ENCODE peak calls at places on chromosomes 11 and 22, in ten cellular contexts. G, O, V, J, C, Q, F, A, B and X are unnamed samples.
A peak's percentile ranks its signal among the peaks of the same experiment; 100 is the strongest.

GRCh38 chr22:44012172-44012571 is 11.9 kb upstream of the PARVB start:
- DNase-seq in G (no peak), O (no peak), V (no peak), J (no peak), C (no peak), Q (peak; percentile 61), F (no peak), A (no peak), B (no peak), X (no peak)

GRCh38 chr11:95132956-95133355 is 43.3 kb downstream of the ENDOD1 start:
- DNase-seq in G (no peak), O (no peak), V (no peak), J (no peak), C (no peak), Q (peak; percentile 69), F (no peak), A (no peak), B (no peak), X (no peak)

GRCh38 chr11:47177229-47177845 is 658 bp upstream of the ARFGAP2 start:
- DNase-seq in G (peak; percentile 54), O (peak; percentile 80), V (no peak), J (peak; percentile 74), C (peak; percentile 80), Q (peak; percentile 82), F (no peak), A (peak; percentile 90), B (peak; percentile 73), X (peak; percentile 89)

GRCh38 chr11:116033931-116034553 is 529.8 kb upstream of the CADM1 start:
- DNase-seq in G (no peak), O (peak; percentile 1), V (no peak), J (no peak), C (no peak), Q (no peak), F (no peak), A (no peak), B (no peak), X (peak; percentile 4)

GRCh38 chr11:120339394-120339890 is 3.2 kb downstream of the ARHGEF12 start:
- DNase-seq in G (peak; percentile 41), O (peak; percentile 51), V (no peak), J (peak; percentile 43), C (peak; percentile 54), Q (peak; percentile 44), F (no peak), A (peak; percentile 64), B (peak; percentile 43), X (no peak)

GRCh38 chr11:64444838-64445441 is 86.0 kb downstream of the RPS6KA4 start:
- DNase-seq in G (no peak), O (peak; percentile 38), V (no peak), J (peak; percentile 17), C (peak; percentile 51), Q (peak; percentile 47), F (no peak), A (peak; percentile 35), B (peak; percentile 11), X (no peak)

GRCh38 chr22:39173050-39173706 is 20.7 kb upstream of the CBX7 start:
- DNase-seq in G (no peak), O (no peak), V (no peak), J (no peak), C (no peak), Q (no peak), F (no peak), A (no peak), B (no peak), X (no peak)

GRCh38 chr11:83726316-83726715 is 440.1 kb upstream of the CCDC90B start:
- DNase-seq in G (no peak), O (no peak), V (no peak), J (no peak), C (no peak), Q (no peak), F (no peak), A (no peak), B (no peak), X (no peak)

GRCh38 chr22:42914511-42915076 is 57.5 kb upstream of the ARFGAP3 start:
- DNase-seq in G (no peak), O (no peak), V (no peak), J (no peak), C (no peak), Q (no peak), F (no peak), A (no peak), B (no peak), X (no peak)

GRCh38 chr22:42909363-42910058 is 52.4 kb upstream of the ARFGAP3 start:
- DNase-seq in G (no peak), O (no peak), V (no peak), J (no peak), C (no peak), Q (no peak), F (no peak), A (no peak), B (no peak), X (no peak)

GRCh38 chr22:42910221-42910942 is 53.3 kb upstream of the ARFGAP3 start:
- DNase-seq in G (no peak), O (no peak), V (no peak), J (no peak), C (no peak), Q (no peak), F (no peak), A (no peak), B (no peak), X (no peak)

GRCh38 chr22:42913874-42914510 is 56.9 kb upstream of the ARFGAP3 start:
- DNase-seq in G (no peak), O (no peak), V (no peak), J (no peak), C (no peak), Q (no peak), F (no peak), A (no peak), B (no peak), X (no peak)

GRCh38 chr22:42912049-42912448 is 55.0 kb upstream of the ARFGAP3 start:
- DNase-seq in G (no peak), O (no peak), V (no peak), J (no peak), C (peak; percentile 38), Q (no peak), F (no peak), A (no peak), B (no peak), X (no peak)
- TF ChIP-seq CTCF in G (no peak), O (no peak), V (no peak), J (no peak), C (no peak), Q (no peak), F (no peak), A (no peak), B (no peak), X (no peak)

GRCh38 chr22:31619611-31620300 is 42.3 kb downstream of the PISD start:
- DNase-seq in G (no peak), O (no peak), V (no peak), J (no peak), C (no peak), Q (no peak), F (no peak), A (no peak), B (no peak), X (no peak)

GRCh38 chr22:31620756-31621480 is 41.1 kb downstream of the PISD start:
- DNase-seq in G (no peak), O (no peak), V (no peak), J (no peak), C (no peak), Q (no peak), F (no peak), A (no peak), B (no peak), X (no peak)

GRCh38 chr22:31618057-31618456 is 44.0 kb downstream of the PISD start:
- DNase-seq in G (no peak), O (no peak), V (no peak), J (no peak), C (no peak), Q (no peak), F (no peak), A (no peak), B (no peak), X (no peak)

GRCh38 chr22:31616315-31616980 is 45.6 kb downstream of the PISD start:
- DNase-seq in G (no peak), O (no peak), V (peak; percentile 59), J (no peak), C (no peak), Q (no peak), F (no peak), A (no peak), B (no peak), X (peak; percentile 81)

DNA sequence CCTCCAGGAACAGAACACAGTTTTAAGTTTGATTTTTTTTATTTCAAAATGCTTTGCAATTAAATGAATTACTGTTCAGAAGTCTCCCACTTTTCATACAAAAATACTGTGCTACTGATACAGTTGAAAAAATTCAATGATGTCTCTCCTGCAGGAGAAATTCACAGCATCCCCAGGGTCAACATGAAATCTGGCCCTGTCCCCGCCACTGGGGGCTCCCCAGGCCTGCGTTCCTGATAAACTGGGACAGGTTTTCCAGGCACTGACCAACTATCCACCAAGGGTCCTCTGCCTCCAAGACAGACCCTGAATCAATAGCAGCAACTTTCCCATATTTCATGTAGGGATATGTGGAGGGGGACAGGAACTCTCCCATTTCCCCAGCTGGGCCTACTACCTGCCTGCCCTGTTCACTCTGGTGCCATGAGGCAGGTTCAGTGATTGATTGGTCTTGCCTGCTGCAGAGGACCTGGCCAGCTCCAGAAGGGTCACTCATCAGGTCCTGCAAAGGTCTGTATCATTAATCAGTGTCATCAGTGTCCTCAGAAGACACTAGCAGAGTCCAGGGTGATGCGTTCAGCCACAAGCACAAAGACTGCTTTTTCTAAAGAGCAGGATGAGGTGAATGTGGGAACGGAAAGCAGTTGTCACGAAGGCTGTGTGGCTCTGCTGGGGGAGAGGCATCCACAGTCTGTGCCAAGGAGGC is 43.4 kb downstream of the PISD start:
- DNase-seq in G (no peak), O (no peak), V (no peak), J (no peak), C (no peak), Q (no peak), F (no peak), A (no peak), B (no peak), X (no peak)
- TF ChIP-seq CTCF in G (no peak), O (no peak), V (no peak), J (no peak), C (no peak), Q (no peak), F (no peak), A (no peak), B (no peak), X (no peak)

DNA sequence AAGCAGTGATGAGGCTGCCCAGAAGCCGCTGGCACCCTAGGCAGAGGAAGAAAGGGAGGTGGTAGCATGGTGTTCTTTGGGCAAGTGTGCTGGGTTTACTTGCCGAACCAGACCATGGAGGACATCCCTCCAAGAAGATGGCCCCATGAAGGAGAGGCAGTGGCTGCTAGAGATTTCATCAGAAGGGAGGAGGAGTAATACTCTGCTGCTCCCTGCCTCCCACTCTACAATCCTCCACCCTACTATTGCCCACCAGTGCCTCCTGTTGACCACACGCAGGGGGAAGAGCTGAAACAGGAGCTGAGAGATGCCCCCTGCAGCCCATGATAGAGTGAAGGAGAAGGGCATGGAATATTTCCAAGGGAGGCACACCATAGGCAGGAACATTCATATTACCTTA is 51.0 kb upstream of the PRSS23 start:
- DNase-seq in G (no peak), O (no peak), V (no peak), J (no peak), C (no peak), Q (no peak), F (no peak), A (peak; percentile 20), B (no peak), X (no peak)
- TF ChIP-seq CTCF in G (no peak), O (peak; percentile 38), V (no peak), J (peak; percentile 20), C (peak; percentile 33), Q (no peak), F (no peak), A (no peak), B (peak; percentile 5), X (no peak)

DNA sequence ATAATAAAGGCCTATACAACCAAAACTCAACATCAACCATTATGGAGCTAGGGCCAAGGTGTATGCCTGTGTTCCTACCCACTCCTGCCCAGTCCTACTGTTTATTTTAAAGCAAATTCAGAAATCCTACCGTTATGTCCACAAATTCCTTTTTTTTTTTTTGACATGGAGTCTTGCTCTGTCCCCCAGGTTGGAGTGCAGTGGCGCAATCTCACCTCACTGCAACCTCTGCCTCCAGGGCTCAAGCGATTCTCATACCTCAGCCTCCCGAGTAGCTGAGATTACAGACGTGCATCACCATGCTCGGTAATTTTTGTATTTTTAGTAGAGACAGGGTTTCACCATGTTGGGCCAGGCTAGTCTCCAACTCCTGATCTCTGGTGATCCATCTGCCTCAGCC is 3.1 kb upstream of the CPT1A start:
- DNase-seq in G (no peak), O (no peak), V (no peak), J (no peak), C (no peak), Q (no peak), F (no peak), A (no peak), B (no peak), X (no peak)
- TF ChIP-seq CTCF in G (no peak), O (no peak), V (no peak), J (no peak), C (no peak), Q (no peak), F (no peak), A (no peak), B (no peak), X (no peak)